ENCODE peak calls at places on chromosomes 2 and 18, in six cellular contexts. Q is Peyer's patch, K is HuH-7, M is T-helper 1 cell, S is RWPE1, A is EH. T is an unnamed sample.

GRCh38 chr2:228919808-228920207 is 351.3 kb downstream of the PID1 start:
- DNase-seq in Q (no peak), K (no peak), M (no peak), S (no peak), A (no peak), T (no peak)

GRCh38 chr2:157267476-157267875 is 10.0 kb downstream of the GALNT5 start:
- DNase-seq in Q (no peak), K (no peak), M (no peak), S (no peak), A (no peak), T (no peak)

GRCh38 chr2:175600024-175600831 is 401.8 kb downstream of the LNPK start:
- DNase-seq in Q (no peak), K (no peak), M (no peak), S (peak; percentile 18), A (peak; percentile 90), T (peak; percentile 96)

GRCh38 chr2:221571391-221572179 is 519 bp downstream of the EPHA4 start:
- DNase-seq in Q (peak; percentile 20), K (no peak), M (peak; percentile 7), S (peak; percentile 36), A (peak; percentile 56), T (peak; percentile 32)

GRCh38 chr2:172672999-172673726 is 62.5 kb upstream of the RAPGEF4 start:
- DNase-seq in Q (no peak), K (no peak), M (no peak), S (peak; percentile 70), A (peak; percentile 71), T (no peak)

GRCh38 chr2:165793779-165794519 is at the start of gene GALNT3:
- DNase-seq in Q (peak; percentile 46), K (no peak), M (peak; percentile 21), S (peak; percentile 92), A (peak; percentile 29), T (no peak)

GRCh38 chr2:236658974-236659757 is 89.5 kb downstream of the ACKR3 start:
- DNase-seq in Q (no peak), K (no peak), M (no peak), S (no peak), A (no peak), T (no peak)

GRCh38 chr2:240432820-240433801 is 2.4 kb upstream of the GPC1 start:
- DNase-seq in Q (no peak), K (no peak), M (peak; percentile 4), S (no peak), A (no peak), T (no peak)

GRCh38 chr2:213818436-213818835 is 534.2 kb downstream of the SPAG16 start:
- DNase-seq in Q (no peak), K (no peak), M (no peak), S (no peak), A (peak; percentile 78), T (peak; percentile 24)

GRCh38 chr2:217928324-217929293 is 74.2 kb downstream of the TNS1 start:
- DNase-seq in Q (no peak), K (no peak), M (no peak), S (no peak), A (peak; percentile 62), T (no peak)

GRCh38 chr18:3104190-3105054 is 91.5 kb upstream of the LPIN2 start:
- DNase-seq in Q (no peak), K (no peak), M (no peak), S (peak; percentile 71), A (peak; percentile 61), T (peak; percentile 86)

GRCh38 chr2:118013221-118013723 is 598 bp downstream of the CCDC93 start:
- DNase-seq in Q (peak; percentile 41), K (peak; percentile 48), M (peak; percentile 11), S (peak; percentile 55), A (peak; percentile 39), T (peak; percentile 25)

GRCh38 chr18:74457743-74458465 is 796 bp upstream of the DIPK1C start:
- DNase-seq in Q (no peak), K (no peak), M (no peak), S (no peak), A (no peak), T (no peak)

GRCh38 chr18:59145055-59145454 is 5.4 kb downstream of the SEC11C start:
- DNase-seq in Q (no peak), K (no peak), M (no peak), S (no peak), A (no peak), T (no peak)

GRCh38 chr2:46557788-46558187 is 78.4 kb downstream of the TMEM247 start:
- DNase-seq in Q (no peak), K (no peak), M (no peak), S (no peak), A (no peak), T (no peak)

GRCh38 chr2:222861411-222862067 is 703 bp downstream of the ACSL3 start:
- DNase-seq in Q (peak; percentile 28), K (peak; percentile 20), M (peak; percentile 7), S (no peak), A (peak; percentile 50), T (no peak)

GRCh38 chr2:231687961-231688360 is 20.4 kb upstream of the PTMA start:
- DNase-seq in Q (no peak), K (no peak), M (no peak), S (no peak), A (no peak), T (no peak)

GRCh38 chr2:43228782-43229659 is 2.6 kb upstream of the ZFP36L2 start:
- DNase-seq in Q (no peak), K (no peak), M (no peak), S (no peak), A (peak; percentile 13), T (peak; percentile 25)

GRCh38 chr2:126317797-126318431 is 338.0 kb upstream of the GYPC start:
- DNase-seq in Q (no peak), K (no peak), M (no peak), S (no peak), A (peak; percentile 62), T (no peak)

GRCh38 chr18:51211552-51211951 is 14.1 kb upstream of the MEX3C start:
- DNase-seq in Q (no peak), K (no peak), M (no peak), S (peak; percentile 7), A (peak; percentile 51), T (peak; percentile 63)

GRCh38 chr2:154093856-154094255 is 222.1 kb downstream of the GALNT13 start:
- DNase-seq in Q (no peak), K (no peak), M (no peak), S (no peak), A (no peak), T (no peak)

GRCh38 chr2:76506538-76506937 is 795.8 kb upstream of the GCFC2 start:
- DNase-seq in Q (no peak), K (no peak), M (no peak), S (no peak), A (no peak), T (no peak)

GRCh38 chr2:70596293-70596692 is 42.7 kb upstream of the TGFA start:
- DNase-seq in Q (no peak), K (no peak), M (no peak), S (peak; percentile 86), A (no peak), T (peak; percentile 18)

GRCh38 chr18:12282436-12283039 is 25.5 kb upstream of the TUBB6 start:
- DNase-seq in Q (no peak), K (no peak), M (no peak), S (peak; percentile 69), A (peak; percentile 97), T (peak; percentile 92)

GRCh38 chr2:9206991-9207640 is 504 bp downstream of the ASAP2 start:
- DNase-seq in Q (no peak), K (peak; percentile 46), M (no peak), S (peak; percentile 34), A (peak; percentile 47), T (peak; percentile 34)

GRCh38 chr2:118865106-118865505 is 17.7 kb upstream of the EN1 start:
- DNase-seq in Q (no peak), K (no peak), M (no peak), S (peak; percentile 59), A (peak; percentile 64), T (peak; percentile 63)

GRCh38 chr18:70376137-70376913 is 87.5 kb downstream of the SOCS6 start:
- DNase-seq in Q (no peak), K (no peak), M (no peak), S (no peak), A (no peak), T (no peak)

GRCh38 chr18:55228191-55228590 is 268.9 kb upstream of the CCDC68 start:
- DNase-seq in Q (no peak), K (no peak), M (no peak), S (no peak), A (peak; percentile 34), T (peak; percentile 51)

GRCh38 chr2:208253518-208254117 is 1.3 kb downstream of the IDH1 start:
- DNase-seq in Q (no peak), K (no peak), M (no peak), S (no peak), A (peak; percentile 6), T (peak; percentile 6)

GRCh38 chr2:126827371-126827770 is 71.3 kb upstream of the TEX51 start:
- DNase-seq in Q (no peak), K (no peak), M (no peak), S (no peak), A (no peak), T (no peak)

GRCh38 chr2:30877833-30878232 is 70.6 kb upstream of the CAPN13 start:
- DNase-seq in Q (no peak), K (no peak), M (no peak), S (no peak), A (no peak), T (no peak)

GRCh38 chr2:59223737-59224136 is 982.6 kb upstream of the FANCL start:
- DNase-seq in Q (no peak), K (no peak), M (no peak), S (no peak), A (no peak), T (no peak)

GRCh38 chr2:85709385-85709784 is 15.2 kb downstream of the GNLY start:
- DNase-seq in Q (no peak), K (no peak), M (no peak), S (no peak), A (peak; percentile 48), T (no peak)

GRCh38 chr2:26195006-26195961 is 22.4 kb downstream of the GAREM2 start:
- DNase-seq in Q (no peak), K (no peak), M (no peak), S (no peak), A (no peak), T (peak; percentile 28)

GRCh38 chr2:236600892-236601291 is 31.3 kb downstream of the ACKR3 start:
- DNase-seq in Q (no peak), K (no peak), M (no peak), S (peak; percentile 48), A (no peak), T (no peak)

GRCh38 chr2:151560289-151560688 is 150.6 kb downstream of the RIF1 start:
- DNase-seq in Q (no peak), K (no peak), M (no peak), S (peak; percentile 11), A (peak; percentile 55), T (peak; percentile 26)

GRCh38 chr2:108591163-108591562 is 56.9 kb downstream of the LIMS1 start:
- DNase-seq in Q (no peak), K (no peak), M (no peak), S (no peak), A (no peak), T (no peak)